ENCODE peak calls at places on chromosome 5, in six cellular contexts. K is hepatocyte, P is right lobe of liver, G is Peyer's patch, U is uterus, S is tibial nerve. W is an unnamed sample.

GRCh38 chr5:67053229-67053628 is 143.4 kb downstream of the CD180 start:
- DNase-seq in K (no peak), U (no peak), G (no peak), P (no peak), S (no peak), W (no peak)

GRCh38 chr5:68303038-68303738 is 87.6 kb downstream of the PIK3R1 start:
- DNase-seq in G (no peak), U (no peak), K (no peak), S (no peak), P (no peak), W (no peak)

GRCh38 chr5:154242964-154243376 is 52.4 kb downstream of the GALNT10 start:
- DNase-seq in P (no peak), U (no peak), K (no peak), S (no peak), G (no peak), W (no peak)

GRCh38 chr5:55141945-55142690 is 17.9 kb upstream of the GPX8 start:
- DNase-seq in K (no peak), G (no peak), U (no peak), P (no peak), S (no peak), W (no peak)

GRCh38 chr5:171269717-171270116 is 39.3 kb upstream of the TLX3 start:
- DNase-seq in S (no peak), K (no peak), P (no peak), U (no peak), G (no peak), W (no peak)

GRCh38 chr5:180590543-180591248 is 603 bp downstream of the SCGB3A1 start:
- DNase-seq in U (no peak), S (no peak), G (no peak), P (peak; percentile 56), K (no peak), W (no peak)

GRCh38 chr5:33513786-33514185 is 73.0 kb downstream of the TARS1 start:
- DNase-seq in S (no peak), K (no peak), G (no peak), P (no peak), U (no peak), W (no peak)

GRCh38 chr5:55920784-55921183 is 69.6 kb downstream of the IL31RA start:
- DNase-seq in K (no peak), G (no peak), S (no peak), P (no peak), U (no peak), W (no peak)

GRCh38 chr5:5063533-5063953 is 76.6 kb upstream of the ADAMTS16 start:
- DNase-seq in K (no peak), U (no peak), S (no peak), G (no peak), P (no peak), W (no peak)

GRCh38 chr5:171961117-171961516 is 45.3 kb downstream of the FBXW11 start:
- DNase-seq in P (no peak), G (no peak), U (no peak), S (no peak), K (no peak), W (no peak)

GRCh38 chr5:119070578-119070827 is 384 bp upstream of the DMXL1 start:
- DNase-seq in S (peak; percentile 73), G (peak; percentile 91), U (no peak), K (peak; percentile 92), P (peak; percentile 89), W (no peak)

GRCh38 chr5:93576994-93577575 is 3.9 kb downstream of the NR2F1-AS1 start:
- DNase-seq in P (no peak), S (no peak), U (peak; percentile 16), G (no peak), K (no peak), W (no peak)

GRCh38 chr5:149990518-149991376 is 9.7 kb downstream of the TIGD6 start:
- DNase-seq in U (peak; percentile 62), K (peak; percentile 91), G (peak; percentile 78), S (peak; percentile 65), P (no peak), W (no peak)

GRCh38 chr5:151267481-151268275 is 14.7 kb downstream of the GM2A start:
- DNase-seq in K (no peak), P (no peak), S (no peak), G (no peak), U (no peak), W (no peak)

GRCh38 chr5:76402880-76403712 is at the start of gene IQGAP2:
- DNase-seq in U (peak; percentile 27), G (peak; percentile 78), K (peak; percentile 91), S (peak; percentile 31), P (peak; percentile 91), W (no peak)

GRCh38 chr5:14465086-14465485 is 116.5 kb upstream of the OTULINL start:
- DNase-seq in P (no peak), G (no peak), U (no peak), K (no peak), S (no peak), W (no peak)

GRCh38 chr5:116025831-116026230 is 6.4 kb upstream of the ARL14EPL start:
- DNase-seq in S (no peak), U (no peak), G (no peak), K (no peak), P (no peak), W (no peak)

GRCh38 chr5:140322751-140323731 is 20.1 kb upstream of the PFDN1 start:
- DNase-seq in G (no peak), P (no peak), K (peak; percentile 40), S (no peak), U (peak; percentile 51), W (peak; percentile 79)

GRCh38 chr5:90777959-90778358 is 219.4 kb downstream of the ADGRV1 start:
- DNase-seq in U (no peak), P (no peak), S (no peak), G (no peak), K (no peak), W (no peak)

GRCh38 chr5:37569466-37569865 is 190.3 kb downstream of the WDR70 start:
- DNase-seq in S (no peak), P (no peak), U (no peak), K (no peak), G (no peak), W (no peak)

GRCh38 chr5:142852361-142852760 is 82.2 kb downstream of the ARHGAP26 start:
- DNase-seq in K (no peak), U (no peak), P (no peak), S (no peak), G (no peak), W (no peak)

GRCh38 chr5:96052374-96052773 is 90.7 kb upstream of the ELL2 start:
- DNase-seq in K (no peak), U (no peak), G (no peak), S (no peak), P (no peak), W (no peak)

GRCh38 chr5:10036136-10036535 is 213.6 kb downstream of the ATPSCKMT start:
- DNase-seq in K (no peak), S (no peak), U (no peak), G (no peak), P (no peak), W (no peak)

GRCh38 chr5:157280927-157281326 is 15.0 kb downstream of the CYFIP2 start:
- DNase-seq in P (no peak), S (no peak), K (no peak), G (no peak), U (no peak), W (no peak)

GRCh38 chr5:157283434-157283833 is 17.5 kb downstream of the CYFIP2 start:
- DNase-seq in P (no peak), G (peak; percentile 59), K (no peak), S (no peak), U (no peak), W (no peak)

GRCh38 chr5:157280511-157280910 is 14.6 kb downstream of the CYFIP2 start:
- DNase-seq in K (no peak), G (no peak), P (no peak), U (no peak), S (no peak), W (no peak)

GRCh38 chr5:157279605-157280239 is 13.8 kb downstream of the CYFIP2 start:
- DNase-seq in K (no peak), S (no peak), U (no peak), P (no peak), G (no peak), W (no peak)

GRCh38 chr5:157282150-157282549 is 16.2 kb downstream of the CYFIP2 start:
- DNase-seq in K (no peak), P (no peak), U (no peak), G (no peak), S (no peak), W (no peak)
- H3K4me1 ChIP-seq in K (no peaks in the 10 kb centered on the region), P (no peaks in the 10 kb centered on the region), U (no peaks in the 10 kb centered on the region), G (no peaks in the 10 kb centered on the region), S (no peaks in the 10 kb centered on the region), W (no peaks in the 10 kb centered on the region)

GRCh38 chr5:111234125-111234524 is 9.9 kb downstream of the CAMK4 start:
- DNase-seq in G (no peak), U (no peak), S (no peak), K (no peak), P (no peak), W (no peak)

GRCh38 chr5:111235635-111236034 is 11.5 kb downstream of the CAMK4 start:
- DNase-seq in P (no peak), S (no peak), K (no peak), U (no peak), G (no peak), W (no peak)

GRCh38 chr5:111236995-111237394 is 12.8 kb downstream of the CAMK4 start:
- DNase-seq in G (no peak), S (no peak), P (no peak), K (no peak), U (no peak), W (no peak)

GRCh38 chr5:111238826-111239225 is 14.6 kb downstream of the CAMK4 start:
- DNase-seq in K (no peak), G (no peak), S (no peak), P (no peak), U (no peak), W (no peak)

GRCh38 chr5:111237470-111237869 is 13.3 kb downstream of the CAMK4 start:
- DNase-seq in G (no peak), S (no peak), U (no peak), P (no peak), K (no peak), W (no peak)
- H3K4me1 ChIP-seq in G (no peaks in the 10 kb centered on the region), S (no peaks in the 10 kb centered on the region), U (no peaks in the 10 kb centered on the region), P (no peaks in the 10 kb centered on the region), K (no peaks in the 10 kb centered on the region), W (peaks cover 6% of the 10 kb centered on the region)

GRCh38 chr5:1524481-1524798 is 680 bp upstream of the LPCAT1 start:
- DNase-seq in S (no peak), P (no peak), K (no peak), G (no peak), U (no peak), W (no peak)

GRCh38 chr5:1523480-1523792 is 324 bp downstream of the LPCAT1 start:
- DNase-seq in P (no peak), K (peak; percentile 58), U (no peak), S (no peak), G (no peak), W (peak; percentile 43)

GRCh38 chr5:1521671-1522600 is 1.8 kb downstream of the LPCAT1 start:
- DNase-seq in K (peak; percentile 54), G (no peak), S (peak; percentile 10), P (peak; percentile 52), U (peak; percentile 12), W (peak; percentile 81)

GRCh38 chr5:1523793-1524480 is at the start of gene LPCAT1:
- DNase-seq in G (peak; percentile 72), K (peak; percentile 93), U (peak; percentile 80), P (peak; percentile 87), S (peak; percentile 46), W (peak; percentile 77)

GRCh38 chr5:1522601-1523479 is 920 bp downstream of the LPCAT1 start:
- DNase-seq in G (no peak), P (peak; percentile 64), S (peak; percentile 10), K (peak; percentile 50), U (peak; percentile 26), W (peak; percentile 72)
- H3K4me1 ChIP-seq in G (no peaks in the 10 kb centered on the region), P (no peaks in the 10 kb centered on the region), S (peaks cover 12% of the 10 kb centered on the region), K (peaks cover 22% of the 10 kb centered on the region), U (no peaks in the 10 kb centered on the region), W (peaks cover 2% of the 10 kb centered on the region)

GRCh38 chr5:159096555-159097460 is 2.9 kb downstream of the EBF1 start:
- DNase-seq in G (no peak), K (no peak), P (peak; percentile 51), S (no peak), U (peak; percentile 22), W (no peak)
- H3K4me1 ChIP-seq in G (no peaks in the 10 kb centered on the region), K (peaks cover 4% of the 10 kb centered on the region), P (no peaks in the 10 kb centered on the region), S (no peaks in the 10 kb centered on the region), U (no peaks in the 10 kb centered on the region), W (no peaks in the 10 kb centered on the region)

W was measured in RWPE2.